ENCODE peak calls at places on chromosomes 1 and 21, in eight cellular contexts. V is HCT116, X is transverse colon, F is Panc1, N is endothelial cell of umbilical vein, S is GM23338, J is GM12892, Z is GM12891. A is an unnamed sample.
A peak's percentile ranks its signal among the peaks of the same experiment; 100 is the strongest.

GRCh38 chr21:30382201-30382600 is 10.1 kb upstream of the KRTAP13-2 start:
- DNase-seq in V (no peak), N (no peak), J (no peak), S (no peak), Z (no peak), F (no peak), X (no peak), A (no peak)

GRCh38 chr1:151994956-151995355 is 1.3 kb upstream of the S100A10 start:
- DNase-seq in S (peak; percentile 71), V (peak; percentile 88), F (peak; percentile 98), X (no peak), Z (no peak), J (no peak), N (peak; percentile 61), A (no peak)

GRCh38 chr1:25697426-25698220 is 81.0 kb downstream of the MAN1C1 start:
- DNase-seq in X (no peak), Z (no peak), F (no peak), V (no peak), N (no peak), S (peak; percentile 48), J (no peak), A (no peak)

GRCh38 chr1:229582011-229582694 is 23.6 kb upstream of the ABCB10 start:
- DNase-seq in F (no peak), J (no peak), V (no peak), X (peak; percentile 30), S (no peak), Z (no peak), N (peak; percentile 14), A (peak; percentile 74)

GRCh38 chr1:234214911-234215892 is 158.1 kb upstream of the COA6 start:
- DNase-seq in F (no peak), V (no peak), Z (no peak), S (peak; percentile 76), X (peak; percentile 13), J (no peak), N (no peak), A (no peak)

GRCh38 chr1:232319106-232319505 is 310.8 kb downstream of the SIPA1L2 start:
- DNase-seq in X (peak; percentile 14), N (no peak), Z (no peak), S (no peak), F (no peak), J (no peak), V (no peak), A (no peak)

GRCh38 chr1:203765029-203765837 is at the start of gene LAX1:
- DNase-seq in F (no peak), S (no peak), Z (peak; percentile 56), N (peak; percentile 16), V (no peak), J (peak; percentile 53), X (peak; percentile 59), A (no peak)

GRCh38 chr1:182087304-182087703 is 25.8 kb upstream of the ZNF648 start:
- DNase-seq in Z (no peak), F (no peak), N (no peak), V (no peak), S (no peak), J (no peak), X (no peak), A (no peak)

GRCh38 chr1:25819496-25820246 is at the start of gene MTFR1L:
- DNase-seq in X (peak; percentile 95), V (peak; percentile 39), S (peak; percentile 92), J (peak; percentile 99), N (peak; percentile 77), F (peak; percentile 28), Z (peak; percentile 99), A (peak; percentile 98)

GRCh38 chr1:24294757-24295371 is 24.3 kb upstream of the GRHL3 start:
- DNase-seq in Z (no peak), S (peak; percentile 57), V (no peak), X (peak; percentile 61), F (no peak), J (no peak), N (peak; percentile 69), A (no peak)
- TF ChIP-seq POLR2AphosphoS5 in Z (no peak), S (no peak), V (no peak), X (peak; percentile 10), F (no peak), J (no peak), N (no peak), A (peak; percentile 45)

GRCh38 chr1:68484618-68485017 is 12.3 kb downstream of the DEPDC1 start:
- DNase-seq in Z (no peak), V (no peak), J (no peak), S (no peak), F (no peak), X (peak; percentile 11), N (no peak), A (no peak)
- TF ChIP-seq POLR2AphosphoS5 in Z (no peak), V (no peak), J (no peak), S (no peak), F (no peak), X (no peak), N (no peak), A (no peak)

GRCh38 chr1:1371354-1371740 is 3.7 kb downstream of the AURKAIP1 start:
- DNase-seq in F (no peak), X (no peak), Z (no peak), J (no peak), V (no peak), N (no peak), S (no peak), A (no peak)
- TF ChIP-seq POLR2AphosphoS5 in F (no peak), X (no peak), Z (no peak), J (no peak), V (no peak), N (no peak), S (no peak), A (peak; percentile 25)

GRCh38 chr1:32399853-32400252 is 5.6 kb upstream of the BSDC1 start:
- DNase-seq in V (no peak), J (no peak), S (no peak), N (no peak), F (no peak), Z (no peak), X (no peak), A (no peak)
- TF ChIP-seq POLR2AphosphoS5 in V (no peak), J (no peak), S (no peak), N (no peak), F (no peak), Z (no peak), X (no peak), A (no peak)

GRCh38 chr21:16928439-16928838 is 584.4 kb upstream of the CXADR start:
- DNase-seq in J (no peak), S (no peak), V (no peak), F (no peak), Z (no peak), X (no peak), N (no peak), A (no peak)
- TF ChIP-seq POLR2AphosphoS5 in J (no peak), S (no peak), V (no peak), F (no peak), Z (no peak), X (no peak), N (no peak), A (no peak)

DNA sequence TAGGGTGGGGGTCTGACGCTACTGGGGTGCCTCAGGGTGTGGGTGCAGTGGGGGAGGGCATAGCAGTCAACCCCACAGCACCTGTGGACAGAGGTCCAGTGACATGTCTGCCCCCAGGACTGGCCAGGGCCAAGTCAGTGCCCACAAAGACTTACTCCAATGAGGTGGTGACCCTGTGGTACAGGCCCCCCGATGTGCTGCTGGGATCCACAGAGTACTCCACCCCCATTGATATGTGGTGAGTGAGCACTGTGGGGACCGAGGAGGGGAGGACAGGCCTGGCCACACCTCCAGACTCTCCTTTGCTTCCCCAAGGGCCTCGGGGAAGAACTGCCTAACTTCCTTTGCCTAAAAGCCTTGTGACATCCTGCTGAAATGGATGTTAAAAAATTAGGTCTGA is 23.5 kb downstream of the CDK18 start:
- DNase-seq in N (no peak), F (no peak), Z (no peak), J (no peak), S (no peak), V (no peak), X (no peak), A (no peak)
- TF ChIP-seq POLR2AphosphoS5 in N (no peak), F (no peak), Z (no peak), J (no peak), S (no peak), V (no peak), X (no peak), A (no peak)

DNA sequence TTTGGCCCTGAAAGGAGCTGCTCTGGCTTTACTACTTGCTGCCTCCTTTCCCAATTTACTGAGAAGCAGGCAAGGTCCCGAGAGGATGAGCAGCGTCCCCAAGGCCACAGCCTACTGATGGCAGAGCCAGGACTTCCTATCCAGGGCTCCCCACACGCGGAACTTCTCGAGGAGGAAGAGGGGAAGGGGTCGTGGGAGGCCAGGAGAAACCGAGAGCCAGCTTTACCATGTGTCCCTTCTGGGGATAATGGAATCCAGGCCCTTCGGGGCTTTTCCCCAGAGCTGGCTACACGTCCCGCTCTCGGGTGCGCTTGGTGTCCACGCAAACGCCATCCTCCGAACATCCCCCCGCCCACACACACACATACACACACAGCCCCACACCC is 4.3 kb upstream of the CCN1 start:
- DNase-seq in N (no peak), Z (no peak), F (peak; percentile 48), S (no peak), X (no peak), J (no peak), V (no peak), A (no peak)
- TF ChIP-seq POLR2AphosphoS5 in N (no peak), Z (no peak), F (peak; percentile 51), S (no peak), X (no peak), J (no peak), V (no peak), A (no peak)

GRCh38 chr1:19038096-19038495 is 81.6 kb upstream of the IFFO2 start:
- DNase-seq in X (no peak), Z (no peak), J (no peak), S (no peak), V (no peak), N (no peak), F (no peak), A (peak; percentile 18)

GRCh38 chr1:19038732-19039131 is 82.3 kb upstream of the IFFO2 start:
- DNase-seq in Z (no peak), N (no peak), S (no peak), F (no peak), V (no peak), X (no peak), J (no peak), A (no peak)

GRCh38 chr1:19036049-19036546 is 79.6 kb upstream of the IFFO2 start:
- DNase-seq in S (no peak), X (no peak), N (no peak), F (no peak), Z (no peak), V (no peak), J (no peak), A (peak; percentile 41)

GRCh38 chr1:19036701-19037605 is 80.5 kb upstream of the IFFO2 start:
- DNase-seq in Z (no peak), X (no peak), J (no peak), F (no peak), N (no peak), S (no peak), V (no peak), A (peak; percentile 15)

GRCh38 chr1:19037659-19038058 is 81.2 kb upstream of the IFFO2 start:
- DNase-seq in V (no peak), J (no peak), S (no peak), N (no peak), X (no peak), F (no peak), Z (no peak), A (peak; percentile 49)
- TF ChIP-seq POLR2AphosphoS5 in V (no peak), J (no peak), S (no peak), N (no peak), X (no peak), F (no peak), Z (no peak), A (no peak)

GRCh38 chr1:4033129-4033676 is 133.1 kb upstream of the C1orf174 start:
- DNase-seq in F (no peak), X (no peak), S (no peak), N (no peak), J (no peak), V (no peak), Z (no peak), A (no peak)
- TF ChIP-seq POLR2AphosphoS5 in F (no peak), X (no peak), S (no peak), N (no peak), J (no peak), V (no peak), Z (no peak), A (no peak)

A was measured in spleen.